ENCODE peak calls at places on chromosome 18, in five cellular contexts. F is stomach, J is neural crest cell, I is astrocyte of the cerebellum, K is AG10803. O is an unnamed sample.

GRCh38 chr18:43192408-43192807 is 76.9 kb upstream of the RIT2 start:
- DNase-seq in F (no peak), J (no peak), I (no peak), K (no peak), O (no peak)

GRCh38 chr18:25016666-25017065 is 335.3 kb downstream of the ZNF521 start:
- DNase-seq in F (no peak), J (no peak), I (no peak), K (no peak), O (no peak)

GRCh38 chr18:57923606-57924005 is 120.4 kb upstream of the NEDD4L start:
- DNase-seq in F (no peak), J (no peak), I (no peak), K (no peak), O (no peak)

GRCh38 chr18:70464343-70465114 is 175.7 kb downstream of the SOCS6 start:
- DNase-seq in F (peak), J (peak), I (peak), K (peak), O (no peak)

GRCh38 chr18:33934258-33934657 is 290.5 kb downstream of the NOL4 start:
- DNase-seq in F (no peak), J (no peak), I (no peak), K (no peak), O (no peak)

GRCh38 chr18:32771169-32771751 is 1.6 kb downstream of the KLHL14 start:
- DNase-seq in F (no peak), J (peak), I (no peak), K (no peak), O (no peak)

GRCh38 chr18:51107082-51107481 is 77.1 kb downstream of the SMAD4 start:
- DNase-seq in F (no peak), J (no peak), I (no peak), K (no peak), O (no peak)

GRCh38 chr18:11246466-11246865 is 97.1 kb upstream of the PIEZO2 start:
- DNase-seq in F (no peak), J (no peak), I (no peak), K (peak), O (no peak)

GRCh38 chr18:31821452-31822171 is 60.9 kb upstream of the SLC25A52 start:
- DNase-seq in F (no peak), J (no peak), I (no peak), K (no peak), O (no peak)

GRCh38 chr18:995641-996040 is 91.0 kb downstream of the ADCYAP1 start:
- DNase-seq in F (no peak), J (no peak), I (peak), K (peak), O (no peak)

GRCh38 chr18:49837889-49838288 is 24.6 kb upstream of the ACAA2 start:
- DNase-seq in F (no peak), J (no peak), I (no peak), K (no peak), O (no peak)

GRCh38 chr18:31497711-31498449 is at the start of gene DSG2:
- DNase-seq in F (peak), J (peak), I (no peak), K (no peak), O (no peak)

GRCh38 chr18:59685501-59685900 is 11.7 kb downstream of the CCBE1 start:
- DNase-seq in F (no peak), J (no peak), I (no peak), K (peak), O (no peak)

GRCh38 chr18:396571-396970 is 103.9 kb downstream of the COLEC12 start:
- DNase-seq in F (no peak), J (no peak), I (no peak), K (no peak), O (no peak)

GRCh38 chr18:35106845-35107148 is 65.6 kb downstream of the MAPRE2 start:
- DNase-seq in F (no peak), J (no peak), I (no peak), K (no peak), O (no peak)

DNA sequence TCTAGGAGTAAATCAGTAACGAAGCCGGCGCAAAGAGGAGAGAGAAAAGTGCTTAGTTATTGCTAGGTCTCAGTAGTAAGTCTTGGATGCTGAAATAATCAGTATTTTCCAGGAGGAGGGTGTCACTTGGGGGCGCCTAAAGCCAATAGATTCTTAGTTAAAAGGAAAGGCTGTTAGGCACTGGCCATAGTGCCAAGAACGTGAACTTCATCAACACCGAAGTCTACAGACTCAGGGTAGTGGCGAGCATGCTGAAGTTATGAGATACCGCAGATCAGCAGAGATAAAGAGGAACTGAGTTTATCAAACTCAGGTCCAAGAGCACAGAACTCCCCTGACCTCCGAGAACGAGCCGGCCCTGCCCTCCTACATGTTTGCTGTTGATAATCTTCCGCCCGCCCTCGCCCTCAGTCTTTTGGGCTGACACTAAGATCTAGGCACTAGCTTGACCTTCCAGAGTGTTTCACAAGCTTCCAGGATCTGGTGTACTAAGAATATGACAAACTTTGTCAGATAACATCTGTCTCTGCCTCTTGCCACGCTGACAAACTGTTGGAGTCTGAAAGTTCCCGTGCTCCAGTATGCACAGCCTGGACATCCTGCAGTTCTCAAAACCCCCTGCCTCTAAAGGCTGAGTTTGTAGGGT is 49.2 kb downstream of the CYB5A start:
- DNase-seq in F (no peak), J (no peak), I (no peak), K (no peak), O (no peak)
- TF ChIP-seq CTCF in F (no peak), J (no peak), I (no peak), K (no peak), O (no peak)

DNA sequence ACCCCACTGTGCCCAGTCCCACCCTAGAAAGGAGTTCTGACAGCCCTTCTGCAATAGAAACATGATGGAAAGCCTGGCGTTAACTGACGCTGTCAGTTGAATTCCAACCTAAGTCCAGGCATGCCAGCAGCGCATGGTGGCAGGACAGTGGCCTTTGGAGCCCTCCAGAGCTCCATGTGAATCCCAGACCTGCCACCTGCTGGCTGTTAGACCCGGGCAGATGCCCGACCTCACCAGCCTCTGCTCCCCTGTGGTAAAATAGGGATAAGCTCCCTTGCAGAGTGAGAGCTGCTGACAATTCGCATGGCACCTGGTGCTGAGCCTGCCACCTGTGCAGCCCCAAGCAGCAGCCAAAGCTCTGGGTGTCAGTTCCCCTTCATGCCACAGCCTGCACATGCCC is 138.6 kb downstream of the LOXHD1 start:
- DNase-seq in F (no peak), J (no peak), I (no peak), K (no peak), O (no peak)
- TF ChIP-seq CTCF in F (no peak), J (no peak), I (no peak), K (no peak), O (no peak)

GRCh38 chr18:23257686-23258565 is 122.6 kb downstream of the CABLES1 start:
- DNase-seq in F (no peak), J (no peak), I (no peak), K (peak), O (no peak)

GRCh38 chr18:23257153-23257552 is 121.9 kb downstream of the CABLES1 start:
- DNase-seq in F (no peak), J (no peak), I (no peak), K (no peak), O (no peak)

GRCh38 chr18:23249348-23249747 is 114.1 kb downstream of the CABLES1 start:
- DNase-seq in F (no peak), J (no peak), I (no peak), K (no peak), O (no peak)

GRCh38 chr18:23250893-23251656 is 115.8 kb downstream of the CABLES1 start:
- DNase-seq in F (no peak), J (no peak), I (no peak), K (peak), O (no peak)

DNA sequence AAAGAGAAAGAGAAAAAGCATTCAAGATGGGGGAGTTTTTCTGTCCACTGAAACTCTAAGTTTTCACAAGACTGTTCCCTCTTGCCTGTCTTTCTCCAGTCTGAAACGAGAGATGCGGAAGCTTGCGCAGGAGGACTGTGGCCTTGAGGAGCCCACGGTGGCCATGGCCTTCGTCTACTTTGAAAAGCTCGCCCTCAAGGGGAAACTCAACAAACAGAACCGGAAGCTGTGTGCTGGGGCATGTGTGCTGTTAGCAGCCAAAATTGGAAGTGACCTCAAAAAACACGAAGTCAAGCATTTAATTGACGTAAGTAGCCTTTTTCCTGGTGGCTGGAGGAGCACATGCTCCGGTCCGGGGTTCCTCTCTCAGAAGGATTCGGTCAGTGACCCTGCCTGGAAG is 118.3 kb downstream of the CABLES1 start:
- DNase-seq in F (no peak), J (no peak), I (no peak), K (no peak), O (no peak)
- TF ChIP-seq CTCF in F (no peak), J (no peak), I (no peak), K (no peak), O (no peak)

GRCh38 chr18:48767090-48767670 is 183.6 kb downstream of the SMAD7 start:
- DNase-seq in F (no peak), J (no peak), I (no peak), K (peak), O (no peak)

GRCh38 chr18:48771641-48772380 is 179.0 kb downstream of the SMAD7 start:
- DNase-seq in F (peak), J (no peak), I (no peak), K (no peak), O (no peak)

GRCh38 chr18:48766487-48766886 is 184.3 kb downstream of the SMAD7 start:
- DNase-seq in F (no peak), J (no peak), I (no peak), K (no peak), O (no peak)

GRCh38 chr18:48770243-48770642 is 180.5 kb downstream of the SMAD7 start:
- DNase-seq in F (no peak), J (no peak), I (no peak), K (no peak), O (no peak)

GRCh38 chr18:48769006-48769646 is 181.6 kb downstream of the SMAD7 start:
- DNase-seq in F (no peak), J (no peak), I (no peak), K (no peak), O (no peak)
- TF ChIP-seq CTCF in F (no peak), J (no peak), I (peak), K (no peak), O (no peak)

GRCh38 chr18:8427339-8427738 is 181.9 kb upstream of the RAB12 start:
- DNase-seq in F (no peak), J (no peak), I (no peak), K (no peak), O (no peak)

GRCh38 chr18:8428951-8429350 is 180.3 kb upstream of the RAB12 start:
- DNase-seq in F (no peak), J (no peak), I (no peak), K (no peak), O (no peak)

GRCh38 chr18:8424481-8424880 is 184.8 kb upstream of the RAB12 start:
- DNase-seq in F (no peak), J (no peak), I (peak), K (no peak), O (no peak)

GRCh38 chr18:8424917-8425725 is 184.1 kb upstream of the RAB12 start:
- DNase-seq in F (no peak), J (no peak), I (peak), K (peak), O (peak)

GRCh38 chr18:8426401-8426800 is 182.8 kb upstream of the RAB12 start:
- DNase-seq in F (no peak), J (peak), I (no peak), K (no peak), O (no peak)
- TF ChIP-seq CTCF in F (no peak), J (peak), I (peak), K (no peak), O (peak)

DNA sequence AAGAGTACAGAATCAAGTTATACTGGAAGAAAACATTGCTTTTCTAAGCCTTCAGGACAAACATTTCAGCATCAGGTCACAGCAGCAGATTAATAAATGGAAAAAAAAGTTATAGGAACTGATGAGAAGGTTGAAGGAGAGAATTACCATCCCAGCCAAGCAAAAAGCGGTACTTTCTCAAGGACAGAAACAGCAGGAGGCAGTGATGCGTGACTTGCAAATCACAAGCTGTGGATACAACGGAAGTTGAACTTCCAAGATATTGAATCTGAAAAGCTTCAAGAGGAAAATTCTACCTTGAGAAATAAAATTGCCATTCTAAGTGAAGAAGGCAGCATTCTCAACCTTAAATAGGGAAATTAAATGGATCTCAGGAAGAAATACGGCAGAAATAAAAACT is 18.5 kb upstream of the SERPINB12 start:
- DNase-seq in F (no peak), J (no peak), I (no peak), K (peak), O (no peak)
- TF ChIP-seq CTCF in F (no peak), J (no peak), I (no peak), K (peak), O (peak)

GRCh38 chr18:67260841-67261240 is 255.7 kb downstream of the DSEL start:
- DNase-seq in F (no peak), J (no peak), I (no peak), K (peak), O (no peak)
- TF ChIP-seq CTCF in F (no peak), J (no peak), I (no peak), K (no peak), O (no peak)

DNA sequence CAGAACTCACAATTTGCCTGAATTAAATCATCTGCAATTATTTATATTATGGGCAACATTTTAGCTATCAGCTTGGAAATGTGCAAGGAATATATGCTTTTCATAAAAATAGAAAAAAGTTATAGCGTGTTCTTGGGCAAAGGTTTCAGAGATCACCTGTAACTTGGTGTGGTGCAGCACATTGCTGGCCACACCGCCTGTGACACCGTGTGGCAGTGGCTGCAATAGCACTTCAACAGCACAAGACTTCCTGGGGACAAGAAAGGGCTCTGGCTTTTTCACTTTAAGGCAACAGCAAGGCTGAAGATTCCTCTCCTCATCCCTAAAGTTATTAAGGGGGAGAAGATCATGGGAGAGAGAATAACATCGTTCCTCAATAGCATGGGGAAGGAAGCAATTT is 14.8 kb upstream of the SERPINB3 start:
- DNase-seq in F (peak), J (no peak), I (no peak), K (no peak), O (no peak)
- TF ChIP-seq CTCF in F (no peak), J (peak), I (no peak), K (peak), O (peak)

O was measured in HFF-Myc.